ENCODE peak calls at places on chromosomes 4 and X, in six cellular contexts. M is NCI-H2081; R is Panc1; H is stimulated activated CD4-positive, alpha-beta T cell treated with anti-CD3 and anti-CD28 coated beads, TNF-alpha, amount 100 ng/mL, for 48 hours; Q is pancreas; D is DMS153. W is an unnamed sample.

GRCh38 chr4:54909964-54910363 is 215.4 kb downstream of the KDR start:
- DNase-seq in M (no peak), R (no peak), H (no peak), Q (no peak), D (no peak), W (no peak)

GRCh38 chr4:2537011-2537830 is 774 bp downstream of the FAM193A start:
- DNase-seq in M (peak), R (no peak), H (peak), Q (peak), D (no peak), W (peak)

GRCh38 chr4:956531-957230 is 16.7 kb downstream of the DGKQ start:
- DNase-seq in M (no peak), R (no peak), H (no peak), Q (no peak), D (no peak), W (no peak)

GRCh38 chr4:123573866-123574508 is 177.4 kb downstream of the SPRY1 start:
- DNase-seq in M (no peak), R (no peak), H (no peak), Q (no peak), D (no peak), W (no peak)

GRCh38 chr4:40630335-40631021 is 814 bp upstream of the RBM47 start:
- DNase-seq in M (no peak), R (no peak), H (no peak), Q (peak), D (no peak), W (no peak)

GRCh38 chrX:150889131-150889530 is 9.3 kb downstream of the CD99L2 start:
- DNase-seq in M (no peak), R (no peak), H (no peak), Q (no peak), D (no peak), W (no peak)

GRCh38 chrX:68490644-68491043 is 8.2 kb upstream of the YIPF6 start:
- DNase-seq in M (no peak), R (no peak), H (no peak), Q (no peak), D (no peak), W (peak)

GRCh38 chr4:160213377-160213776 is 1110.5 kb downstream of the RAPGEF2 start:
- DNase-seq in M (no peak), R (no peak), H (no peak), Q (no peak), D (no peak), W (no peak)

GRCh38 chr4:15653864-15654391 is 1.2 kb downstream of the FBXL5 start:
- DNase-seq in M (peak), R (no peak), H (no peak), Q (no peak), D (no peak), W (peak)

GRCh38 chr4:98027827-98028226 is 115.4 kb downstream of the STPG2 start:
- DNase-seq in M (no peak), R (no peak), H (no peak), Q (no peak), D (no peak), W (peak)

GRCh38 chr4:40995850-40996249 is 218.5 kb downstream of the APBB2 start:
- DNase-seq in M (no peak), R (no peak), H (no peak), Q (no peak), D (no peak), W (peak)

GRCh38 chr4:168766537-168767316 is 243.3 kb downstream of the CBR4 start:
- DNase-seq in M (no peak), R (no peak), H (no peak), Q (no peak), D (no peak), W (peak)

GRCh38 chrX:103373581-103373980 is 2.8 kb upstream of the BEX3 start:
- DNase-seq in M (no peak), R (no peak), H (no peak), Q (no peak), D (no peak), W (no peak)

GRCh38 chr4:3630934-3631585 is 98.8 kb upstream of the LRPAP1 start:
- DNase-seq in M (no peak), R (no peak), H (no peak), Q (peak), D (no peak), W (no peak)

GRCh38 chr4:154626793-154627484 is 14.5 kb upstream of the FGG start:
- DNase-seq in M (peak), R (no peak), H (peak), Q (peak), D (no peak), W (peak)

GRCh38 chr4:150436598-150437370 is 145.2 kb upstream of the MAB21L2 start:
- DNase-seq in M (no peak), R (no peak), H (no peak), Q (no peak), D (no peak), W (no peak)

GRCh38 chrX:100413231-100413630 is 3.2 kb upstream of the PCDH19 start:
- DNase-seq in M (peak), R (no peak), H (no peak), Q (peak), D (no peak), W (peak)

GRCh38 chr4:114558446-114559020 is 40.1 kb upstream of the UGT8 start:
- DNase-seq in M (no peak), R (no peak), H (no peak), Q (no peak), D (no peak), W (peak)